ENCODE peak calls at places on chromosomes 2 and 18, in seven cellular contexts. I is CD4-positive, alpha-beta T cell; M is fibroblast of lung; H is fibroblast of pulmonary artery; X is neural progenitor cell; Y is mesothelial cell of epicardium; W is K562. P is an unnamed sample.
A peak's percentile ranks its signal among the peaks of the same experiment; 100 is the strongest.

GRCh38 chr2:149225446-149225845 is 104.9 kb upstream of the LYPD6 start:
- DNase-seq in I (no peak), M (no peak), H (no peak), X (no peak), Y (no peak), W (no peak), P (no peak)

GRCh38 chr18:54260376-54261072 is 8.8 kb upstream of the POLI start:
- DNase-seq in I (no peak), M (no peak), H (peak; percentile 60), X (no peak), Y (no peak), W (no peak), P (no peak)

GRCh38 chr18:48780151-48781001 is 170.4 kb downstream of the SMAD7 start:
- DNase-seq in I (no peak), M (peak; percentile 61), H (peak; percentile 46), X (no peak), Y (no peak), W (peak; percentile 15), P (no peak)

GRCh38 chr18:4068552-4069158 is 386.5 kb downstream of the DLGAP1 start:
- DNase-seq in I (no peak), M (peak; percentile 29), H (peak; percentile 64), X (peak; percentile 65), Y (peak; percentile 45), W (peak; percentile 66), P (no peak)

GRCh38 chr2:10520154-10520553 is 72.0 kb upstream of the ODC1 start:
- DNase-seq in I (no peak), M (no peak), H (no peak), X (no peak), Y (no peak), W (no peak), P (no peak)

GRCh38 chr2:174630097-174630496 is 32.5 kb upstream of the WIPF1 start:
- DNase-seq in I (no peak), M (no peak), H (no peak), X (no peak), Y (no peak), W (no peak), P (no peak)

GRCh38 chr2:31020713-31021112 is 117.5 kb downstream of the GALNT14 start:
- DNase-seq in I (no peak), M (no peak), H (no peak), X (no peak), Y (no peak), W (no peak), P (no peak)

GRCh38 chr2:29024882-29025430 is 43.9 kb downstream of the TOGARAM2 start:
- DNase-seq in I (no peak), M (no peak), H (no peak), X (no peak), Y (no peak), W (no peak), P (no peak)

GRCh38 chr18:21672868-21673267 is 31.7 kb downstream of the ABHD3 start:
- DNase-seq in I (no peak), M (peak; percentile 73), H (no peak), X (no peak), Y (no peak), W (no peak), P (no peak)

GRCh38 chr18:23277399-23277798 is 142.1 kb downstream of the CABLES1 start:
- DNase-seq in I (no peak), M (no peak), H (no peak), X (no peak), Y (no peak), W (no peak), P (no peak)

GRCh38 chr2:236661064-236661761 is 91.6 kb downstream of the ACKR3 start:
- DNase-seq in I (no peak), M (peak; percentile 89), H (peak; percentile 25), X (peak; percentile 65), Y (no peak), W (no peak), P (no peak)

GRCh38 chr18:13455960-13456471 is 237.5 kb downstream of the LDLRAD4 start:
- DNase-seq in I (no peak), M (no peak), H (no peak), X (no peak), Y (no peak), W (no peak), P (no peak)

GRCh38 chr2:149329068-149329467 is 1.3 kb upstream of the LYPD6 start:
- DNase-seq in I (no peak), M (no peak), H (no peak), X (no peak), Y (no peak), W (no peak), P (no peak)

GRCh38 chr2:152298754-152299153 is 36.2 kb upstream of the FMNL2 start:
- DNase-seq in I (no peak), M (peak; percentile 75), H (peak; percentile 49), X (no peak), Y (no peak), W (peak; percentile 2), P (no peak)

GRCh38 chr2:84856785-84857184 is 24.1 kb downstream of the TRABD2A start:
- DNase-seq in I (peak; percentile 37), M (no peak), H (no peak), X (no peak), Y (no peak), W (peak; percentile 42), P (no peak)

GRCh38 chr2:123103902-123104301 is 921.2 kb upstream of the CNTNAP5 start:
- DNase-seq in I (no peak), M (no peak), H (no peak), X (peak; percentile 4), Y (no peak), W (no peak), P (no peak)

DNA sequence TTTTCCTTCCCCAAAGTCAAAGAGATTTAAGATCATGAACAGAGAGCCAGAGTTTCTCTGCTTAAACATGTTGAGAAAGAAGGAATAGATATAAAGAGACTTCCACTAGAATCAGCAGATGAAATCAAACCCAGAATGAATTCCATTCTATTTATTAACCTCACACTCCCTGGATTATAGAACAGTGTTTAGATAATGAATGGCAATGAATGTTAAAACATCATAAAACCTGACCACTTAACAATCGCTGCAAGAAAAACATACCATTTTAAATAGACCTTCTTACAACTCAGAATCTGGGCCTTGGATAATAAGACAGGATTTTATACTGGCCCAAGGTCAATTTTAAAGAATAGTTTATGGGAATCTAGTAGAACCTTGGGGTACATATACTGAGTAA is 163.7 kb upstream of the SIX2 start:
- DNase-seq in I (no peak), M (no peak), H (no peak), X (no peak), Y (no peak), W (no peak), P (no peak)
- TF ChIP-seq CTCF in I (no peak), M (no peak), H (no peak), X (no peak), Y (no peak), W (no peak), P (no peak)

DNA sequence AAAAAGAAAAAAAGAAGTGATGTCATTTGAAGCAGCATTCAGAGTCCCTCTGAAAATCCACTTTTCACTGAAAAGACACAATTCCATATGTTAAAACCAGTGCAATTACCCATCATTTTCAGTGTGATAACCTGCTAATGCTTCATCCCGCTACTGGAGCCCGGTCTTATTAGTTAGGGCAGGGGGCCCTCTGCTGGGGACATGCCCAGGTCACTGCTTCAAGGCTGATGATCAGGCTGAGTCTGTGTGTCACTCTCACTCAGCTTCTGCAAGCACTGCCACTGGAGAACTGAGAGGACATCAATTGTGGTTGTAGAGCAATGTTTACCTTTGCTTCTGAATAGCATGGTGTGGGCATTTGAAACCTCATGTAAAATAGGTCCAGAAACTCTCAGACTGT is 49.1 kb upstream of the NXPH2 start:
- DNase-seq in I (peak; percentile 8), M (peak; percentile 10), H (peak; percentile 24), X (peak; percentile 82), Y (no peak), W (peak; percentile 58), P (no peak)
- TF ChIP-seq CTCF in I (peak; percentile 20), M (peak; percentile 36), H (peak; percentile 22), X (peak; percentile 79), Y (peak; percentile 43), W (peak; percentile 70), P (no peak)

GRCh38 chr18:10210077-10210476 is 244.4 kb upstream of the APCDD1 start:
- DNase-seq in I (no peak), M (no peak), H (no peak), X (peak; percentile 79), Y (no peak), W (no peak), P (no peak)
- TF ChIP-seq CTCF in I (no peak), M (no peak), H (no peak), X (no peak), Y (no peak), W (no peak), P (no peak)

DNA sequence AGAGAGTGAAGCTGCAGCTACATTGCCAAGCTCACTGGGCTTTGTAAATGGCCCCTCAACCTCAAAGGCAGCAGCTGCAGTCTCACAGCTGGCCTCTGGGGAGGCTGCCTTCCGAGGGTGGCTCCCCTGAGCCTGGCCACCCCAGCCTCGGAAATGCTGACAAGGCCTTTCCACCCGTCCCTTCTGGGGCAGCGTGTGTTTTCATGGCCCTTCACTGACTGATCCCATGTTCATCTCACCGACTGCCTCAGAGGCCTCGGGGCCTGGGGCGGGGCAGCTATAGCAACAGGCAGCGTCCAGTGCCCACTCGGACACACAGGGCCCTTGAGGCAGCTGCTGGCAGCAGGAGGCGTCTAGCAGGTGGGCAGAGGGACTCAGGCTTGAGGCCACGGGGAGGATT is 149.6 kb downstream of the GLI2 start:
- DNase-seq in I (no peak), M (no peak), H (no peak), X (no peak), Y (no peak), W (no peak), P (no peak)
- TF ChIP-seq CTCF in I (no peak), M (peak; percentile 5), H (no peak), X (peak; percentile 9), Y (no peak), W (no peak), P (no peak)

DNA sequence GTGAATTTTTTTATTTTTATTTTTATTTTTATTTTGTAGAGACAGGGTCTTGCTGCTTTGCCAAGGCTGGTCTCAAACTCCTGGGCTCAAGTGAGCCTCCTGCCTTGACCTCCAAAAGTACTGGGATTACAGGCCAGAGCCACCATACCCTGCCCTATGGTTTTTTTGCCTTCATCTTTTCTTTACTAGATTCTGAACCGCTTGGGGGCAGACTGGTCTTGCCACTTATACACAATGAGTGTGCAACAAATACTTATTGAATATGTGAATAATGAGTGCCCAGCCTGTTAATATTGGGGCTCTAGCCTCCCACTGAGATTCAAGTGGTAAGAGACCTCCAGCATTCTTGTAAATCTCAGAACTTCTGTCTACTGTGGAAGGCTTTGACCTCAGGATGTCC is 3.9 kb downstream of the NCK2 start:
- DNase-seq in I (no peak), M (no peak), H (no peak), X (no peak), Y (peak; percentile 5), W (no peak), P (no peak)
- TF ChIP-seq CTCF in I (peak; percentile 32), M (no peak), H (no peak), X (no peak), Y (no peak), W (no peak), P (no peak)

GRCh38 chr2:96985181-96985580 is 1.2 kb downstream of the FAM178B start:
- DNase-seq in I (no peak), M (no peak), H (no peak), X (peak; percentile 25), Y (no peak), W (no peak), P (no peak)
- TF ChIP-seq CTCF in I (no peak), M (no peak), H (no peak), X (peak; percentile 18), Y (no peak), W (no peak), P (no peak)